ENCODE peak calls at places on chromosomes 11 and 22, in nine cellular contexts. K is cardiac muscle cell; W is AG04449; M is B cell; G is CD8-positive, alpha-beta T cell; L is GM06990; T is left ventricle myocardium inferior; Y is tibial artery; J is PC-3. F is an unnamed sample.
A peak's percentile ranks its signal among the peaks of the same experiment; 100 is the strongest.

GRCh38 chr22:36680038-36680437 is 23.5 kb downstream of the CACNG2 start:
- DNase-seq in K (no peak), L (no peak), M (no peak), G (no peak), Y (no peak), T (no peak), W (no peak), J (no peak), F (no peak)

GRCh38 chr11:92477686-92478085 is 253.1 kb downstream of the FAT3 start:
- DNase-seq in M (no peak), T (no peak), J (no peak), G (no peak), L (no peak), K (no peak), Y (no peak), W (no peak), F (no peak)

GRCh38 chr11:82823635-82824614 is 76.3 kb downstream of the PRCP start:
- DNase-seq in W (no peak), Y (no peak), G (no peak), J (no peak), M (no peak), L (no peak), T (no peak), K (no peak), F (no peak)

GRCh38 chr11:17479284-17480214 is 2.9 kb upstream of the ABCC8 start:
- DNase-seq in L (no peak), Y (no peak), K (peak; percentile 40), G (no peak), J (peak; percentile 31), T (no peak), M (no peak), W (no peak), F (no peak)

GRCh38 chr11:45924036-45924915 is 1.8 kb downstream of the LARGE2 start:
- DNase-seq in K (no peak), Y (peak; percentile 62), G (no peak), L (no peak), M (no peak), T (peak; percentile 10), W (no peak), J (no peak), F (no peak)

GRCh38 chr11:1853376-1854131 is 670 bp downstream of the LSP1 start:
- DNase-seq in M (peak; percentile 52), Y (no peak), W (no peak), J (no peak), L (no peak), G (no peak), K (no peak), T (no peak), F (no peak)

GRCh38 chr11:59810189-59810910 is at the start of gene MRPL16:
- DNase-seq in M (peak; percentile 94), L (peak; percentile 93), J (peak; percentile 97), K (peak; percentile 93), Y (peak; percentile 89), G (peak; percentile 95), T (peak; percentile 85), W (peak; percentile 36), F (peak; percentile 79)

GRCh38 chr22:19523240-19524169 is 705 bp downstream of the CLDN5 start:
- DNase-seq in T (no peak), Y (no peak), L (peak; percentile 35), G (no peak), M (no peak), W (no peak), J (no peak), K (peak; percentile 52), F (no peak)

GRCh38 chr11:2462092-2462985 is 17.5 kb downstream of the KCNQ1 start:
- DNase-seq in J (no peak), Y (peak; percentile 56), L (no peak), T (no peak), W (no peak), M (no peak), K (no peak), G (no peak), F (no peak)

GRCh38 chr11:16605440-16605970 is 132.9 kb upstream of the C11orf58 start:
- DNase-seq in M (no peak), Y (peak; percentile 70), T (no peak), J (no peak), W (no peak), K (peak; percentile 40), L (no peak), G (no peak), F (no peak)

GRCh38 chr11:119641991-119642745 is 86.8 kb downstream of the NECTIN1 start:
- DNase-seq in K (peak; percentile 28), W (no peak), L (no peak), Y (no peak), T (no peak), J (peak; percentile 61), M (no peak), G (no peak), F (no peak)

GRCh38 chr11:69826773-69827172 is 7.6 kb upstream of the FGF3 start:
- DNase-seq in M (peak; percentile 10), J (no peak), W (no peak), T (no peak), K (no peak), L (no peak), G (no peak), Y (no peak), F (no peak)

GRCh38 chr11:69200331-69201047 is 44.8 kb downstream of the SMIM38 start:
- DNase-seq in K (no peak), W (no peak), Y (peak; percentile 62), M (peak; percentile 9), L (no peak), T (peak; percentile 48), G (no peak), J (no peak), F (no peak)

GRCh38 chr11:27613670-27613950 is 86.6 kb downstream of the BDNF start:
- DNase-seq in J (no peak), M (no peak), T (no peak), L (no peak), G (no peak), K (peak; percentile 23), W (no peak), Y (no peak), F (no peak)

GRCh38 chr11:1226981-1227550 is 4.2 kb downstream of the MUC5B start:
- DNase-seq in Y (peak; percentile 61), K (no peak), L (no peak), G (no peak), W (no peak), M (no peak), T (no peak), J (no peak), F (no peak)

GRCh38 chr22:24039046-24039445 is 27.9 kb downstream of the CABIN1 start:
- DNase-seq in K (no peak), J (no peak), W (no peak), G (no peak), L (no peak), T (no peak), Y (no peak), M (no peak), F (no peak)

GRCh38 chr11:134030853-134031252 is 38.0 kb upstream of the JAM3 start:
- DNase-seq in L (no peak), K (no peak), J (no peak), M (no peak), W (no peak), T (no peak), G (no peak), Y (no peak), F (no peak)
- TF ChIP-seq CTCF in L (peak; percentile 50), K (peak; percentile 21), J (peak; percentile 41), M (peak; percentile 34), W (peak; percentile 16), T (peak; percentile 23), G (no peak), Y (no peak), F (no peak)

GRCh38 chr22:22854466-22854865 is 33.1 kb upstream of the IGLL5 start:
- DNase-seq in T (no peak), K (no peak), L (no peak), W (no peak), J (no peak), G (no peak), M (no peak), Y (no peak), F (no peak)

GRCh38 chr22:22856364-22856763 is 31.3 kb upstream of the IGLL5 start:
- DNase-seq in Y (no peak), J (no peak), T (no peak), G (peak; percentile 42), L (no peak), M (no peak), W (no peak), K (no peak), F (no peak)

GRCh38 chr22:22856885-22857606 is 30.6 kb upstream of the IGLL5 start:
- DNase-seq in W (no peak), G (no peak), Y (no peak), M (no peak), K (no peak), T (no peak), L (no peak), J (no peak), F (no peak)

GRCh38 chr22:22855085-22855484 is 32.5 kb upstream of the IGLL5 start:
- DNase-seq in M (no peak), L (no peak), T (no peak), W (no peak), G (peak; percentile 40), Y (no peak), K (no peak), J (no peak), F (no peak)

DNA sequence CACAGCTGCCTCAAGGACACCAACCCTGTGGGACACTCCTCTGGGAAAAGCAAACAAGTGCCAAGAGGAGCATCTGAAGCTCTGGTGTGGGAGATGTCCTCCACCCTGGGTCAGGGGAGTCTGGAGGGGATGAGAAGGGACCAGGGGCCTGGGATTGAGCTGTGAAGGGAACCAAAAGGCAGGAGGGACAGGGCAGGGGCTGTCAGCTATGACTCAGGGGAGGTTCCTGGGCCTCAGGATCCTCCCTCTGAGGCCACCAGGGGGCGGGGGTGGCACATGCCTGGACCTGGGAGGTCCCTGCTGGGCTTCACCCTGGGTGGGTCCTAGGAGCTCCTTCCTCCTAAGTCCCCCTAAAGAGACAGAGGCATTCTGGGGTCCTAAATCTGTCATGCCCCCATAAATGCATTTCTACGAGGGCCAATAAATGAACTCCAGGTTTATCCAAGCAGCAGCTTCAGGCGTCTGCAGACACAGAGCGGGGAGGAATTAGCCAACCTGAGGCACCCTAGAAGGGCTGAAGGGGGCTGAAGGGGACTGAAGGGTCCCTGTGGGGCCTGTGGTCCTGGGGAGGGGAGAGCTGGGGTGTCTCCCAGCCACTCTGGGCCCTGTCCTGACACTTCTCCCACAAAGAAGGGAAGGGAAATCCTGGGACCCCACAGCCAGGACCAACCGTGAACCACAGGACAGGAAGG is 31.9 kb upstream of the IGLL5 start:
- DNase-seq in W (no peak), Y (no peak), J (peak; percentile 22), G (peak; percentile 69), T (no peak), L (no peak), M (no peak), K (peak; percentile 13), F (peak; percentile 59)
- TF ChIP-seq CTCF in W (peak; percentile 46), Y (no peak), J (peak; percentile 56), G (peak; percentile 35), T (peak; percentile 53), L (peak; percentile 58), M (peak; percentile 72), K (peak; percentile 40), F (peak; percentile 55)

GRCh38 chr11:110890995-110891394 is 178.8 kb upstream of the ARHGAP20 start:
- DNase-seq in K (no peak), L (no peak), G (no peak), M (no peak), W (no peak), J (no peak), Y (no peak), T (no peak), F (no peak)
- TF ChIP-seq CTCF in K (no peak), L (no peak), G (no peak), M (no peak), W (no peak), J (no peak), Y (no peak), T (no peak), F (no peak)

GRCh38 chr22:27726726-27727449 is 74.7 kb downstream of the MN1 start:
- DNase-seq in J (peak; percentile 44), K (peak; percentile 78), T (peak; percentile 72), M (no peak), W (no peak), G (no peak), Y (peak; percentile 81), L (no peak), F (no peak)
- TF ChIP-seq CTCF in J (no peak), K (no peak), T (peak; percentile 18), M (no peak), W (no peak), G (no peak), Y (no peak), L (no peak), F (no peak)